ENCODE peak calls at places on chromosomes 2 and 18, in seven cellular contexts. I is psoas muscle, L is neuronal stem cell, P is mammary epithelial cell, O is Panc1, C is suprapubic skin, W is ascending aorta. Y is an unnamed sample.

GRCh38 chr2:70070557-70071268 is 16.6 kb upstream of the PCBP1 start:
- DNase-seq in I (peak), L (peak), P (peak), O (peak), C (peak), W (peak), Y (peak)

GRCh38 chr2:26772064-26773001 is 8.2 kb downstream of the SLC35F6 start:
- DNase-seq in I (peak), L (no peak), P (peak), O (peak), C (peak), W (peak), Y (no peak)

GRCh38 chr2:176653856-176654443 is 384.7 kb downstream of the MTX2 start:
- DNase-seq in I (peak), L (peak), P (peak), O (no peak), C (peak), W (no peak), Y (peak)

GRCh38 chr2:101574622-101575021 is 99.7 kb upstream of the RFX8 start:
- DNase-seq in I (no peak), L (no peak), P (no peak), O (no peak), C (no peak), W (no peak), Y (no peak)

GRCh38 chr2:177148477-177149154 is 64.0 kb upstream of the HNRNPA3 start:
- DNase-seq in I (peak), L (peak), P (peak), O (peak), C (peak), W (peak), Y (peak)

GRCh38 chr18:3148930-3149535 is 70.7 kb downstream of the MYOM1 start:
- DNase-seq in I (no peak), L (no peak), P (peak), O (no peak), C (no peak), W (no peak), Y (no peak)

GRCh38 chr2:241540766-241541561 is 17.6 kb upstream of the BOK start:
- DNase-seq in I (peak), L (peak), P (peak), O (no peak), C (peak), W (no peak), Y (no peak)

GRCh38 chr2:236949089-236949935 is 136.4 kb upstream of the COPS8 start:
- DNase-seq in I (no peak), L (no peak), P (no peak), O (no peak), C (no peak), W (no peak), Y (no peak)

GRCh38 chr18:10442551-10442971 is 11.9 kb upstream of the APCDD1 start:
- DNase-seq in I (no peak), L (no peak), P (no peak), O (no peak), C (no peak), W (no peak), Y (no peak)

GRCh38 chr2:157777425-157777824 is 98.7 kb downstream of the ACVR1 start:
- DNase-seq in I (no peak), L (no peak), P (peak), O (peak), C (no peak), W (peak), Y (no peak)

GRCh38 chr2:218474527-218474926 is 55.6 kb downstream of the VIL1 start:
- DNase-seq in I (no peak), L (no peak), P (no peak), O (no peak), C (no peak), W (no peak), Y (no peak)

GRCh38 chr2:74333896-74334586 is 9.2 kb downstream of the SLC4A5 start:
- DNase-seq in I (no peak), L (no peak), P (no peak), O (no peak), C (no peak), W (no peak), Y (no peak)

GRCh38 chr2:223039618-223040017 is 12.4 kb upstream of the KCNE4 start:
- DNase-seq in I (no peak), L (no peak), P (no peak), O (no peak), C (no peak), W (no peak), Y (no peak)

GRCh38 chr2:1884933-1885580 is 140.7 kb upstream of the PXDN start:
- DNase-seq in I (no peak), L (no peak), P (no peak), O (no peak), C (no peak), W (peak), Y (no peak)

GRCh38 chr2:238787507-238787906 is 60.4 kb upstream of the TWIST2 start:
- DNase-seq in I (no peak), L (no peak), P (no peak), O (no peak), C (no peak), W (no peak), Y (no peak)

GRCh38 chr2:101197215-101197745 is 46.1 kb upstream of the TBC1D8 start:
- DNase-seq in I (no peak), L (no peak), P (no peak), O (no peak), C (no peak), W (no peak), Y (no peak)

GRCh38 chr2:11914455-11914854 is 168.0 kb downstream of the LPIN1 start:
- DNase-seq in I (peak), L (no peak), P (peak), O (no peak), C (no peak), W (no peak), Y (no peak)

GRCh38 chr2:126359494-126359893 is 296.5 kb upstream of the GYPC start:
- DNase-seq in I (no peak), L (no peak), P (no peak), O (peak), C (no peak), W (no peak), Y (no peak)

GRCh38 chr2:239910851-239911629 is 114.1 kb downstream of the NDUFA10 start:
- DNase-seq in I (no peak), L (no peak), P (no peak), O (no peak), C (no peak), W (no peak), Y (peak)

GRCh38 chr2:66494708-66495107 is 59.8 kb downstream of the MEIS1 start:
- DNase-seq in I (peak), L (no peak), P (peak), O (no peak), C (peak), W (peak), Y (no peak)

GRCh38 chr2:152606965-152607364 is 110.3 kb downstream of the PRPF40A start:
- DNase-seq in I (no peak), L (no peak), P (no peak), O (no peak), C (no peak), W (no peak), Y (no peak)

GRCh38 chr2:11056614-11057013 is 98.7 kb upstream of the SLC66A3 start:
- DNase-seq in I (no peak), L (no peak), P (peak), O (no peak), C (no peak), W (no peak), Y (no peak)

GRCh38 chr18:70382032-70382431 is 93.2 kb downstream of the SOCS6 start:
- DNase-seq in I (no peak), L (no peak), P (no peak), O (no peak), C (no peak), W (no peak), Y (no peak)

GRCh38 chr2:101185656-101186055 is 34.5 kb upstream of the TBC1D8 start:
- DNase-seq in I (no peak), L (no peak), P (peak), O (no peak), C (no peak), W (no peak), Y (no peak)

GRCh38 chr2:220104871-220105351 is 477.5 kb downstream of the SLC4A3 start:
- DNase-seq in I (no peak), L (no peak), P (peak), O (no peak), C (no peak), W (no peak), Y (no peak)

GRCh38 chr2:11508279-11508678 is 25.6 kb upstream of the GREB1 start:
- DNase-seq in I (no peak), L (no peak), P (no peak), O (no peak), C (no peak), W (no peak), Y (no peak)

GRCh38 chr2:64562148-64562784 is 38.1 kb downstream of the AFTPH start:
- DNase-seq in I (no peak), L (no peak), P (no peak), O (no peak), C (no peak), W (no peak), Y (no peak)

GRCh38 chr2:40219141-40219540 is 232.7 kb downstream of the SLC8A1 start:
- DNase-seq in I (no peak), L (no peak), P (no peak), O (no peak), C (no peak), W (no peak), Y (no peak)

GRCh38 chr2:37343537-37344434 is 644 bp upstream of the QPCT start:
- DNase-seq in I (no peak), L (no peak), P (peak), O (no peak), C (no peak), W (no peak), Y (no peak)

GRCh38 chr2:25822190-25823117 is 55.8 kb downstream of the ASXL2 start:
- DNase-seq in I (no peak), L (no peak), P (peak), O (no peak), C (no peak), W (peak), Y (no peak)

GRCh38 chr18:31041346-31042067 is 1.0 kb downstream of the DSC3 start:
- DNase-seq in I (peak), L (peak), P (peak), O (no peak), C (no peak), W (no peak), Y (no peak)

GRCh38 chr2:43008388-43008787 is 216.0 kb upstream of the HAAO start:
- DNase-seq in I (no peak), L (no peak), P (no peak), O (no peak), C (peak), W (peak), Y (no peak)

GRCh38 chr18:47215554-47216138 is 35.8 kb downstream of the SKOR2 start:
- DNase-seq in I (no peak), L (peak), P (peak), O (no peak), C (no peak), W (no peak), Y (no peak)
- H3K4me3 ChIP-seq in I (no peak), L (no peak), P (no peak), O (no peak), C (no peak), W (no peak), Y (no peak)

DNA sequence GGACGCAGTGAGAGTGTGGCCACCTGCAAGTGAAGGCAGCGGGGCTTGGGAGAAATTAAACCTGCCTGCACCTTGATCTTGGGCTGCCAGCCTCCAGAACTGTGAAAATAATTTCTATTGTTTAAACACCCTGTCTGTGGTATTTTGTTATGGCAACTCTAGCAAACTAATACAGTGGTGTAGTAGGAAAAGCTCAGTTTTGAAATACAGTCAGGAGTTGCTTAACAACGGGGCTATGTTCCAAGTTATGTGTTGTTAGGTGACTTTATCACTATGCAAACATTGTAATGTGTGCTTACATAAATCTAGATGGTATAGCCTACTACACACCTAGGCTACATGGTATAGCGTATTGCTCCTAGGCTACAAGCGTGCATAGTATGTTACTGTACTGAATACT is 93.4 kb upstream of the FN1 start:
- DNase-seq in I (no peak), L (no peak), P (peak), O (peak), C (no peak), W (no peak), Y (no peak)
- H3K4me3 ChIP-seq in I (no peak), L (no peak), P (no peak), O (no peak), C (no peak), W (no peak), Y (no peak)

GRCh38 chr18:27608742-27609141 is 423.6 kb upstream of the CHST9 start:
- DNase-seq in I (no peak), L (no peak), P (no peak), O (no peak), C (no peak), W (no peak), Y (no peak)

GRCh38 chr18:27608174-27608573 is 423.1 kb upstream of the CHST9 start:
- DNase-seq in I (no peak), L (no peak), P (no peak), O (no peak), C (no peak), W (no peak), Y (no peak)

GRCh38 chr18:27605107-27605834 is 420.2 kb upstream of the CHST9 start:
- DNase-seq in I (no peak), L (peak), P (peak), O (no peak), C (no peak), W (peak), Y (no peak)

GRCh38 chr18:27606851-27607250 is 421.7 kb upstream of the CHST9 start:
- DNase-seq in I (no peak), L (no peak), P (no peak), O (no peak), C (no peak), W (no peak), Y (no peak)

DNA sequence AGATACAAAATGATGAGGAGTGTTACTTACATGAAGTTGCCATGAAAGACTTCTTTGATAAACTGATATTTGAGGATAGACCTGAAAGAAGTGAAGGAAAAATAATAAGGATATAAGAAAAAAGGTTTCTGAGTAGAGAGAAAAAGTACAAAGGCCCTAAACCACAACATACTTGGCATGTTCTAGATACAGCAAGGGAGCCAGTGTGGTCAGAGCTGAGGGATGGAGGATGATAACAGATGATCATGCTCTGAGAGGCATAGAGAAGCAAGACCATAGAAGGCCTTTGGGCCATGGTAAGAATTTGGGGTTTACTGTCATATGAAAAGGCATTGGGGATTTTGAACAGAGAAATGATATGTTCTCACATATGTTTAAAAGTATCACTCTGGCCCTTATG is 424.1 kb upstream of the CHST9 start:
- DNase-seq in I (no peak), L (no peak), P (no peak), O (no peak), C (no peak), W (no peak), Y (no peak)
- H3K4me3 ChIP-seq in I (no peak), L (no peak), P (no peak), O (no peak), C (no peak), W (no peak), Y (no peak)

GRCh38 chr2:60540054-60540453 is 13.4 kb downstream of the BCL11A start:
- DNase-seq in I (no peak), L (no peak), P (no peak), O (no peak), C (no peak), W (no peak), Y (no peak)
- H3K4me3 ChIP-seq in I (no peak), L (no peak), P (no peak), O (no peak), C (no peak), W (no peak), Y (no peak)

GRCh38 chr2:187485535-187485934 is 37.5 kb upstream of the CALCRL start:
- DNase-seq in I (no peak), L (no peak), P (no peak), O (no peak), C (no peak), W (no peak), Y (no peak)
- H3K4me3 ChIP-seq in I (no peak), L (no peak), P (no peak), O (no peak), C (no peak), W (no peak), Y (no peak)